ENCODE peak calls at places on chromosomes 7 and 10, in seven cellular contexts. X is A549, T is K562, E is SK-N-SH, P is HCT116, V is HepG2, G is GM12878. R is an unnamed sample. For H3K9me3, the result is how much of the 10 kb centered on the place peaks cover.

GRCh38 chr10:119404719-119405504 is 137.6 kb downstream of the RGS10 start:
- DNase-seq in X (no peak), T (no peak), E (no peak), P (no peak), V (no peak), G (no peak), R (no peak)

GRCh38 chr10:131743190-131744151 is 157.3 kb upstream of the PPP2R2D start:
- DNase-seq in X (no peak), T (no peak), E (peak), P (no peak), V (no peak), G (peak), R (no peak)

GRCh38 chr7:26284995-26285632 is 6.5 kb upstream of the SNX10 start:
- DNase-seq in X (peak), T (peak), E (peak), P (peak), V (peak), G (no peak), R (peak)

GRCh38 chr10:123521076-123521475 is 145.1 kb upstream of the GPR26 start:
- DNase-seq in X (no peak), T (no peak), E (no peak), P (no peak), V (no peak), G (no peak), R (no peak)

GRCh38 chr7:18896343-18896975 is 221.0 kb downstream of the TWIST1 start:
- DNase-seq in X (no peak), T (no peak), E (no peak), P (no peak), V (no peak), G (no peak), R (no peak)

GRCh38 chr10:69503001-69503895 is 52.0 kb downstream of the TSPAN15 start:
- DNase-seq in X (no peak), T (no peak), E (no peak), P (no peak), V (no peak), G (no peak), R (no peak)

GRCh38 chr10:74874649-74875048 is 48.2 kb downstream of the KAT6B start:
- DNase-seq in X (no peak), T (no peak), E (no peak), P (no peak), V (no peak), G (no peak), R (no peak)

GRCh38 chr10:124030711-124031110 is 62.7 kb downstream of the CHST15 start:
- DNase-seq in X (no peak), T (no peak), E (no peak), P (no peak), V (no peak), G (no peak), R (no peak)

GRCh38 chr10:43854042-43854441 is 205.4 kb upstream of the ZNF32 start:
- DNase-seq in X (no peak), T (no peak), E (no peak), P (peak), V (peak), G (no peak), R (no peak)

GRCh38 chr7:22712999-22713398 is 14.0 kb upstream of the IL6 start:
- DNase-seq in X (no peak), T (no peak), E (no peak), P (no peak), V (no peak), G (no peak), R (no peak)

GRCh38 chr7:111301891-111302290 is 211.0 kb downstream of the LRRN3 start:
- DNase-seq in X (no peak), T (no peak), E (no peak), P (no peak), V (no peak), G (no peak), R (no peak)

GRCh38 chr7:154973381-154973780 is 29.5 kb downstream of the PAXIP1 start:
- DNase-seq in X (no peak), T (no peak), E (no peak), P (no peak), V (no peak), G (no peak), R (no peak)

GRCh38 chr7:22718200-22718711 is 8.7 kb upstream of the IL6 start:
- DNase-seq in X (peak), T (peak), E (no peak), P (no peak), V (no peak), G (no peak), R (peak)

GRCh38 chr10:102324061-102324460 is 71.4 kb upstream of the NFKB2 start:
- DNase-seq in X (no peak), T (no peak), E (no peak), P (no peak), V (no peak), G (no peak), R (no peak)

GRCh38 chr10:108696792-108697477 is 1226.4 kb downstream of the XPNPEP1 start:
- DNase-seq in X (no peak), T (no peak), E (no peak), P (no peak), V (no peak), G (peak), R (no peak)

GRCh38 chr7:32958046-32959025 is 1.1 kb downstream of the FKBP9 start:
- DNase-seq in X (peak), T (peak), E (no peak), P (no peak), V (peak), G (no peak), R (no peak)

GRCh38 chr10:61944445-61945123 is 43.1 kb downstream of the ARID5B start:
- DNase-seq in X (no peak), T (no peak), E (no peak), P (no peak), V (no peak), G (no peak), R (no peak)

GRCh38 chr7:155584763-155585531 is 38.6 kb upstream of the CNPY1 start:
- DNase-seq in X (no peak), T (peak), E (peak), P (no peak), V (no peak), G (no peak), R (no peak)

GRCh38 chr7:151897201-151897711 is 20.3 kb upstream of the PRKAG2 start:
- DNase-seq in X (no peak), T (no peak), E (no peak), P (no peak), V (no peak), G (no peak), R (no peak)

GRCh38 chr7:159012353-159013069 is 132.2 kb downstream of the VIPR2 start:
- DNase-seq in X (peak), T (no peak), E (no peak), P (no peak), V (no peak), G (no peak), R (no peak)

GRCh38 chr10:77636286-77636966 is 1.2 kb downstream of the KCNMA1 start:
- DNase-seq in X (no peak), T (no peak), E (no peak), P (no peak), V (no peak), G (no peak), R (no peak)

GRCh38 chr7:87482115-87482514 is 6.6 kb upstream of the ABCB4 start:
- DNase-seq in X (no peak), T (no peak), E (no peak), P (no peak), V (peak), G (no peak), R (no peak)

GRCh38 chr10:93573051-93573909 is 6.8 kb downstream of the FFAR4 start:
- DNase-seq in X (no peak), T (no peak), E (no peak), P (no peak), V (no peak), G (no peak), R (no peak)

GRCh38 chr10:63628526-63629362 is 107.5 kb downstream of the REEP3 start:
- DNase-seq in X (no peak), T (peak), E (peak), P (peak), V (peak), G (peak), R (peak)

GRCh38 chr7:40880581-40880980 is 745.8 kb downstream of the SUGCT start:
- DNase-seq in X (no peak), T (no peak), E (no peak), P (no peak), V (no peak), G (no peak), R (no peak)

GRCh38 chr10:79390551-79391229 is 43.4 kb downstream of the PPIF start:
- DNase-seq in X (no peak), T (peak), E (peak), P (no peak), V (no peak), G (no peak), R (no peak)

GRCh38 chr10:30063098-30063497 is 3.7 kb upstream of the JCAD start:
- DNase-seq in X (no peak), T (no peak), E (no peak), P (no peak), V (no peak), G (no peak), R (no peak)

GRCh38 chr10:59991117-59991516 is 84.8 kb upstream of the CCDC6 start:
- DNase-seq in X (no peak), T (no peak), E (no peak), P (no peak), V (no peak), G (no peak), R (no peak)

GRCh38 chr7:46741924-46742607 is 821.0 kb upstream of the IGFBP3 start:
- DNase-seq in X (no peak), T (no peak), E (peak), P (no peak), V (no peak), G (no peak), R (no peak)

GRCh38 chr7:83532229-83532628 is 116.7 kb downstream of the SEMA3E start:
- DNase-seq in X (peak), T (no peak), E (no peak), P (peak), V (no peak), G (no peak), R (no peak)

GRCh38 chr10:79328737-79329504 is 18.3 kb upstream of the PPIF start:
- DNase-seq in X (peak), T (no peak), E (no peak), P (no peak), V (no peak), G (no peak), R (no peak)

GRCh38 chr10:42594246-42594650 is 44.1 kb downstream of the ZNF33B start:
- DNase-seq in X (no peak), T (no peak), E (no peak), P (no peak), V (no peak), G (no peak), R (no peak)
- H3K9me3 ChIP-seq in X (half or more), T (under half), E (under half), P (under half), V (under half), G (under half), R (half or more)

GRCh38 chr10:4984971-4985594 is 18.6 kb downstream of the AKR1C2 start:
- DNase-seq in X (peak), T (no peak), E (no peak), P (no peak), V (peak), G (no peak), R (no peak)
- TF ChIP-seq REST in X (peak), T (no peak), E (no peak), P (no peak), V (no peak), G (no peak), R (no peak)

GRCh38 chr7:157482517-157483120 is 145.8 kb downstream of the DNAJB6 start:
- DNase-seq in X (no peak), T (no peak), E (no peak), P (no peak), V (no peak), G (no peak), R (no peak)
- H3K9me3 ChIP-seq in X (under half), T (under half), E (under half), P (under half), V (under half), G (under half), R (under half)

GRCh38 chr7:137933270-137934017 is 68.4 kb downstream of the CREB3L2 start:
- DNase-seq in X (no peak), T (peak), E (peak), P (no peak), V (no peak), G (no peak), R (no peak)
- TF ChIP-seq REST in X (no peak), T (no peak), E (no peak), P (no peak), V (no peak), G (no peak), R (no peak)

GRCh38 chr7:64516451-64516850 is 46.4 kb downstream of the ZNF680 start:
- DNase-seq in X (no peak), T (no peak), E (no peak), P (no peak), V (no peak), G (no peak), R (no peak)

GRCh38 chr7:64515330-64515729 is 47.5 kb downstream of the ZNF680 start:
- DNase-seq in X (no peak), T (no peak), E (no peak), P (no peak), V (no peak), G (no peak), R (no peak)

GRCh38 chr7:64521409-64521984 is 41.4 kb downstream of the ZNF680 start:
- DNase-seq in X (no peak), T (no peak), E (no peak), P (no peak), V (no peak), G (no peak), R (no peak)

DNA sequence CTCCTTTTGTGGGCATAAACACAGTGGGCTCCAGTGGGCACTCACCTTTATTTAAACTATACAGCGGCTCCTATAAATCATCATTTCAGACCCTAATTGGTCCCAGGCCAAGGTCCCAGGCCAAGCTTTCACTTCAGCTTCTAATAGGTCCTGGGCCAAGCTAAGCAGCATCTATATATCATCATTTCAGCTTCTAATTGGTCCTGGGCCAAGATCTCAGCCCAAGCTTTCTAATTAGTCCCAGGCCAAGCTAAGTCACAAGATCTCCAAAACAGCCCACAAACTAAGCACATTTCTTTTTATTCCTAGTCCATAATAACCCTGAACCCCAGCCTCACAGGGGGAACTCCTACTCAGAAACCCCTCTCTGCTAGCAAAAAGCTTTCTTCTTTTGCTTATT is 47.1 kb downstream of the ZNF680 start:
- DNase-seq in X (no peak), T (no peak), E (no peak), P (no peak), V (no peak), G (no peak), R (no peak)
- H3K9me3 ChIP-seq in X (half or more), T (under half), E (under half), P (under half), V (half or more), G (under half), R (half or more)

GRCh38 chr10:98917828-98918227 is 317.8 kb downstream of the HPSE2 start:
- DNase-seq in X (no peak), T (no peak), E (no peak), P (no peak), V (no peak), G (no peak), R (no peak)

GRCh38 chr10:98921381-98921780 is 314.3 kb downstream of the HPSE2 start:
- DNase-seq in X (no peak), T (no peak), E (no peak), P (no peak), V (no peak), G (no peak), R (no peak)

GRCh38 chr10:98920362-98920761 is 315.3 kb downstream of the HPSE2 start:
- DNase-seq in X (no peak), T (no peak), E (no peak), P (no peak), V (no peak), G (no peak), R (no peak)

GRCh38 chr10:98920807-98921206 is 314.8 kb downstream of the HPSE2 start:
- DNase-seq in X (no peak), T (peak), E (no peak), P (no peak), V (no peak), G (no peak), R (no peak)

DNA sequence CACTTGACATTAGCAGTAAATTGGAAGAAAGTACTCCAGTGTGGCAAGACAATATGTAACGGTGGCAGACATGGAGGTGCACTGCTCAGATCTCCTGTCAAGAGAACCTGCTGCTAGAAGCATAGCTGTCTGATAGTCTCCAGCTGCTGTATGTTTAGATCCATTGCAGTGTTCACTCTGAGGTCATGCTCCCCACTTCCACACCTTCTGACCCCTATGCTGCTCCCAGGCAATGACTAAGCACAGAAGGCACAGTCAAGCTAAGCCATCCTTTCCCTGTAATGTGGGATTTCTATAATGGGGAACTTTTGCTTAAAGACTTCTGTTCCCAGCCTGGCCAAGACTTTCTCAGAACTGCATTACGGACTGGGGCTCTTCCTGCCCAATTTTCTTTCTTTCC is 315.8 kb downstream of the HPSE2 start:
- DNase-seq in X (no peak), T (peak), E (no peak), P (no peak), V (no peak), G (no peak), R (no peak)
- TF ChIP-seq REST in X (no peak), T (no peak), E (no peak), P (no peak), V (no peak), G (no peak), R (no peak)

GRCh38 chr7:157498690-157499089 is 161.9 kb downstream of the DNAJB6 start:
- DNase-seq in X (no peak), T (no peak), E (no peak), P (no peak), V (no peak), G (no peak), R (no peak)
- H3K9me3 ChIP-seq in X (under half), T (under half), E (under half), P (under half), V (under half), G (under half), R (under half)